ENCODE peak calls at places on chromosomes 7 and 10, in four cellular contexts. E is ovary; I is Karpas-422; A is stimulated activated CD8-positive, alpha-beta memory T cell treated with anti-CD3 and anti-CD28 coated beads, Interleukin-15, amount 100 ng/mL, for 24 hours. Q is an unnamed sample.
A peak's percentile ranks its signal among the peaks of the same experiment; 100 is the strongest.

GRCh38 chr7:55271069-55271468 is 94.1 kb upstream of the LANCL2 start:
- DNase-seq in I (peak; percentile 63), A (no peak), E (no peak), Q (no peak)

GRCh38 chr10:77168161-77168560 is 469.4 kb downstream of the KCNMA1 start:
- DNase-seq in E (no peak), I (no peak), A (no peak), Q (no peak)

GRCh38 chr7:122719010-122719578 is 16.4 kb upstream of the RNF148 start:
- DNase-seq in E (no peak), I (no peak), A (no peak), Q (no peak)

GRCh38 chr7:5677538-5678294 is 103.7 kb downstream of the RNF216 start:
- DNase-seq in E (peak; percentile 74), I (peak; percentile 92), A (no peak), Q (peak; percentile 78)

GRCh38 chr10:104100795-104101194 is 15.1 kb upstream of the COL17A1 start:
- DNase-seq in A (no peak), I (no peak), E (no peak), Q (no peak)

GRCh38 chr10:69045441-69046300 is 42.2 kb upstream of the SRGN start:
- DNase-seq in E (no peak), A (no peak), I (no peak), Q (no peak)

GRCh38 chr10:89327803-89328441 is at the start of gene IFIT3:
- DNase-seq in I (no peak), E (peak; percentile 70), A (no peak), Q (no peak)

GRCh38 chr10:44859546-44860285 is 51.4 kb upstream of the TMEM72 start:
- DNase-seq in I (no peak), E (no peak), A (no peak), Q (no peak)

GRCh38 chr10:110273474-110273873 is 31.2 kb downstream of the SMNDC1 start:
- DNase-seq in A (no peak), I (no peak), E (peak; percentile 86), Q (no peak)

GRCh38 chr10:103504181-103504783 is 10.8 kb downstream of the NEURL1 start:
- DNase-seq in A (no peak), E (peak; percentile 79), I (no peak), Q (no peak)

GRCh38 chr7:127935847-127936376 is 95.3 kb downstream of the LRRC4 start:
- DNase-seq in E (no peak), A (no peak), I (no peak), Q (no peak)

GRCh38 chr7:30740417-30741181 is 11.3 kb upstream of the INMT start:
- DNase-seq in E (peak; percentile 83), I (peak; percentile 86), A (peak; percentile 65), Q (peak; percentile 97)

GRCh38 chr7:134870156-134870555 is 90.7 kb downstream of the CALD1 start:
- DNase-seq in A (no peak), E (no peak), I (no peak), Q (no peak)